ENCODE peak calls at places on chromosomes 12 and 14, in ten cellular contexts. H, F, U, K, I, T, J, C, R and M are unnamed samples.

GRCh38 chr12:107513184-107513583 is 172.4 kb upstream of the PWP1 start:
- DNase-seq in I (no peak), F (no peak), C (peak), H (no peak), J (no peak), U (no peak), T (peak), K (no peak), R (no peak), M (no peak)

GRCh38 chr12:58886474-58886873 is 33.8 kb downstream of the LRIG3 start:
- DNase-seq in U (no peak), K (no peak), C (no peak), H (no peak), R (no peak), I (no peak), T (no peak), J (no peak), F (no peak), M (no peak)

GRCh38 chr12:100484178-100484886 is 10.7 kb downstream of the NR1H4 start:
- DNase-seq in H (no peak), U (no peak), I (no peak), C (no peak), F (no peak), K (no peak), T (no peak), J (peak), R (no peak), M (no peak)

GRCh38 chr14:21528381-21529348 is 2.5 kb upstream of the SALL2 start:
- DNase-seq in R (no peak), H (no peak), I (no peak), U (no peak), K (no peak), C (no peak), F (no peak), J (peak), T (no peak), M (peak)

GRCh38 chr12:102948941-102949352 is 8.5 kb upstream of the ASCL1 start:
- DNase-seq in I (peak), C (no peak), J (peak), K (no peak), U (peak), F (peak), T (peak), H (peak), R (peak), M (peak)

GRCh38 chr12:41532072-41532471 is 344.0 kb downstream of the PDZRN4 start:
- DNase-seq in U (no peak), K (no peak), T (no peak), F (no peak), C (no peak), I (no peak), R (no peak), H (no peak), J (no peak), M (no peak)

GRCh38 chr12:99232324-99232723 is 415.2 kb upstream of the GARIN6 start:
- DNase-seq in K (no peak), T (no peak), I (no peak), H (no peak), C (no peak), F (no peak), J (no peak), U (peak), R (no peak), M (no peak)

GRCh38 chr14:73888971-73889370 is 2.3 kb downstream of the ZNF410 start:
- DNase-seq in H (no peak), R (no peak), C (no peak), J (peak), I (no peak), T (no peak), K (no peak), U (no peak), F (no peak), M (no peak)

GRCh38 chr12:96902076-96902475 is 5.0 kb upstream of the NEDD1 start:
- DNase-seq in C (no peak), J (peak), F (no peak), R (no peak), K (no peak), H (no peak), I (no peak), T (no peak), U (peak), M (no peak)

GRCh38 chr12:57620936-57621496 is 9.8 kb downstream of the ARHGEF25 start:
- DNase-seq in U (no peak), K (no peak), I (no peak), R (no peak), J (no peak), H (no peak), C (peak), F (no peak), T (no peak), M (no peak)

GRCh38 chr14:88856786-88857366 is 32.4 kb downstream of the TTC8 start:
- DNase-seq in R (no peak), F (no peak), K (no peak), T (peak), U (no peak), J (peak), I (peak), H (no peak), C (no peak), M (no peak)

GRCh38 chr12:78002878-78003277 is 172.2 kb downstream of the NAV3 start:
- DNase-seq in U (peak), T (no peak), I (no peak), J (peak), K (no peak), C (no peak), F (no peak), R (peak), H (no peak), M (no peak)

GRCh38 chr14:74683406-74683805 is 29.5 kb downstream of the AREL1 start:
- DNase-seq in U (no peak), T (no peak), R (no peak), K (no peak), H (peak), J (no peak), I (no peak), F (no peak), C (no peak), M (no peak)

GRCh38 chr12:5189173-5189572 is 145.5 kb downstream of the KCNA5 start:
- DNase-seq in H (no peak), U (no peak), T (no peak), F (no peak), K (no peak), R (no peak), I (no peak), J (no peak), C (no peak), M (no peak)

GRCh38 chr14:75519826-75520692 is 2.2 kb upstream of the BATF start:
- DNase-seq in T (no peak), C (no peak), J (peak), U (no peak), R (peak), I (no peak), K (no peak), F (no peak), H (no peak), M (no peak)

GRCh38 chr12:26936559-26937442 is 980 bp downstream of the INTS13 start:
- DNase-seq in T (no peak), K (no peak), J (no peak), F (no peak), R (no peak), C (no peak), U (no peak), H (peak), I (peak), M (no peak)

GRCh38 chr12:114213055-114213561 is 192.8 kb downstream of the TBX5 start:
- DNase-seq in U (no peak), R (no peak), F (no peak), K (no peak), J (no peak), C (no peak), I (no peak), H (no peak), T (no peak), M (no peak)

GRCh38 chr12:97960741-97961608 is 498.4 kb downstream of the RMST start:
- DNase-seq in I (peak), C (no peak), H (peak), F (peak), R (no peak), J (peak), U (peak), T (peak), K (no peak), M (no peak)

GRCh38 chr12:12558291-12558690 is 4.4 kb downstream of the DUSP16 start:
- DNase-seq in T (no peak), U (no peak), C (no peak), J (no peak), H (no peak), I (no peak), K (no peak), R (no peak), F (no peak), M (no peak)

GRCh38 chr14:92748259-92749016 is at the start of gene LGMN:
- DNase-seq in U (peak), R (peak), T (peak), F (peak), I (peak), H (peak), C (peak), J (peak), K (peak), M (peak)

GRCh38 chr12:11630046-11630706 is 19.3 kb upstream of the ETV6 start:
- DNase-seq in F (no peak), J (no peak), H (no peak), C (no peak), K (peak), T (no peak), I (no peak), U (no peak), R (no peak), M (no peak)

GRCh38 chr12:120183211-120183631 is 11.3 kb downstream of the GCN1 start:
- DNase-seq in C (no peak), U (peak), J (no peak), I (no peak), T (no peak), H (no peak), F (no peak), R (no peak), K (no peak), M (no peak)

GRCh38 chr12:102618197-102618897 is 138.0 kb upstream of the IGF1 start:
- DNase-seq in K (no peak), T (no peak), F (no peak), C (no peak), I (no peak), H (no peak), U (no peak), R (no peak), J (no peak), M (no peak)

GRCh38 chr12:12534134-12534866 is 28.4 kb downstream of the DUSP16 start:
- DNase-seq in C (no peak), U (no peak), R (no peak), I (peak), T (no peak), H (no peak), J (no peak), K (no peak), F (no peak), M (no peak)

GRCh38 chr12:22533155-22533554 is 11.2 kb downstream of the C2CD5 start:
- DNase-seq in U (no peak), I (no peak), F (no peak), R (no peak), H (no peak), J (no peak), C (no peak), T (no peak), K (no peak), M (no peak)

GRCh38 chr14:90168425-90169105 is 87.8 kb upstream of the PSMC1 start:
- DNase-seq in I (no peak), T (no peak), K (no peak), C (no peak), H (no peak), R (no peak), F (no peak), U (no peak), J (peak), M (peak)